ENCODE peak calls at places on chromosomes 16 and 17, in ten cellular contexts. I is GM12865; V is heart right ventricle; F is CD8-positive, alpha-beta memory T cell; E is upper lobe of right lung; R is MM.1S; Z is astrocyte of the spinal cord; G is cardiac fibroblast; N is AG04450; Q is foreskin fibroblast. U is an unnamed sample.

GRCh38 chr17:41223821-41224220 is 2.6 kb upstream of the KRTAP9-2 start:
- DNase-seq in N (no peak), V (no peak), F (no peak), E (no peak), Z (no peak), I (no peak), R (no peak), G (peak), Q (peak), U (no peak)

GRCh38 chr16:27520982-27521673 is 28.6 kb downstream of the GTF3C1 start:
- DNase-seq in R (no peak), Z (peak), Q (no peak), E (no peak), G (peak), N (no peak), I (no peak), F (no peak), V (peak), U (no peak)

GRCh38 chr16:56424404-56424765 is 960 bp downstream of the AMFR start:
- DNase-seq in Q (no peak), G (no peak), N (no peak), F (no peak), V (peak), I (no peak), E (no peak), R (no peak), Z (no peak), U (no peak)

GRCh38 chr17:73562896-73563295 is 81.3 kb downstream of the SDK2 start:
- DNase-seq in E (no peak), R (no peak), G (no peak), I (no peak), Q (no peak), Z (no peak), V (no peak), F (no peak), N (no peak), U (no peak)

GRCh38 chr17:8234361-8235270 is 13.2 kb downstream of the CTC1 start:
- DNase-seq in N (no peak), V (no peak), R (no peak), G (no peak), Q (no peak), E (no peak), F (no peak), Z (no peak), I (no peak), U (no peak)

GRCh38 chr17:45857977-45858708 is 13.5 kb downstream of the SPPL2C start:
- DNase-seq in E (no peak), V (no peak), I (no peak), Q (peak), N (no peak), Z (peak), F (no peak), R (no peak), G (peak), U (no peak)

GRCh38 chr16:63841271-63841670 is 1280.6 kb downstream of the CDH11 start:
- DNase-seq in G (no peak), E (no peak), Q (no peak), N (no peak), F (no peak), V (no peak), Z (no peak), I (no peak), R (no peak), U (no peak)

GRCh38 chr17:4229627-4230026 is 34.2 kb downstream of the ANKFY1 start:
- DNase-seq in E (no peak), F (no peak), I (no peak), Z (peak), Q (peak), V (peak), R (no peak), N (no peak), G (peak), U (no peak)

GRCh38 chr17:42337442-42337841 is 49.1 kb downstream of the STAT5A start:
- DNase-seq in I (peak), V (no peak), G (peak), N (peak), Z (peak), R (no peak), E (no peak), F (no peak), Q (peak), U (peak)

GRCh38 chr16:65788434-65789147 is 577.9 kb upstream of the CDH5 start:
- DNase-seq in G (no peak), Q (no peak), E (no peak), Z (no peak), F (no peak), V (no peak), R (no peak), N (no peak), I (no peak), U (no peak)

GRCh38 chr16:546909-547770 is 13.1 kb upstream of the PRR35 start:
- DNase-seq in Q (no peak), N (no peak), R (no peak), V (peak), Z (no peak), F (peak), G (peak), E (peak), I (no peak), U (peak)

GRCh38 chr17:30372755-30373154 is 6.0 kb upstream of the CPD start:
- DNase-seq in N (no peak), I (no peak), Z (no peak), Q (peak), F (no peak), E (no peak), R (no peak), V (no peak), G (peak), U (no peak)

GRCh38 chr17:50963139-50963538 is 97.0 kb upstream of the TOB1 start:
- DNase-seq in E (no peak), N (no peak), Q (no peak), Z (no peak), G (peak), R (no peak), I (no peak), V (no peak), F (no peak), U (no peak)

GRCh38 chr17:41048441-41048840 is 1.3 kb upstream of the KRTAP2-1 start:
- DNase-seq in E (no peak), V (no peak), N (no peak), Q (peak), Z (peak), I (no peak), R (no peak), F (no peak), G (peak), U (no peak)

GRCh38 chr17:37570527-37571093 is 38.6 kb downstream of the SYNRG start:
- DNase-seq in F (no peak), R (peak), N (peak), G (peak), Z (peak), E (peak), Q (peak), V (peak), I (peak), U (peak)

GRCh38 chr17:71337903-71338302 is 782.9 kb upstream of the SOX9 start:
- DNase-seq in I (no peak), Z (peak), V (no peak), E (no peak), G (peak), R (no peak), F (no peak), Q (no peak), N (no peak), U (no peak)

GRCh38 chr17:8947201-8947600 is 18.3 kb downstream of the PIK3R5 start:
- DNase-seq in G (peak), F (no peak), E (no peak), R (no peak), Z (no peak), V (no peak), N (no peak), Q (no peak), I (no peak), U (no peak)

GRCh38 chr16:50774405-50774804 is 32.5 kb downstream of the CYLD start:
- DNase-seq in F (no peak), Z (no peak), Q (no peak), N (no peak), E (no peak), I (no peak), V (no peak), R (no peak), G (no peak), U (no peak)

GRCh38 chr16:89495121-89495520 is 4.8 kb upstream of the ANKRD11 start:
- DNase-seq in Q (peak), I (no peak), R (no peak), V (no peak), Z (peak), E (no peak), F (no peak), G (peak), N (no peak), U (no peak)

GRCh38 chr16:35744716-35745115 is 2285.3 kb downstream of the TP53TG3F start:
- DNase-seq in E (no peak), V (no peak), N (no peak), Q (no peak), I (no peak), R (no peak), F (no peak), G (peak), Z (no peak), U (no peak)

GRCh38 chr16:16871196-16871595 is 492.3 kb downstream of the NPIPA7 start:
- DNase-seq in E (no peak), G (no peak), I (no peak), Q (no peak), V (no peak), F (no peak), R (no peak), N (no peak), Z (no peak), U (no peak)

GRCh38 chr17:67157732-67158639 is 87.0 kb downstream of the HELZ start:
- DNase-seq in F (no peak), I (peak), Q (no peak), E (no peak), G (peak), N (no peak), R (no peak), V (no peak), Z (peak), U (no peak)

GRCh38 chr16:48609453-48610023 is 442 bp downstream of the N4BP1 start:
- DNase-seq in N (no peak), Q (peak), R (peak), I (peak), F (peak), E (peak), Z (peak), V (peak), G (peak), U (no peak)

GRCh38 chr17:45783593-45784292 is 377 bp upstream of the CRHR1 start:
- DNase-seq in Z (no peak), F (no peak), N (no peak), R (no peak), G (no peak), V (peak), Q (no peak), E (no peak), I (no peak), U (no peak)

GRCh38 chr16:3074860-3075545 is 9.6 kb downstream of the IL32 start:
- DNase-seq in Z (no peak), V (no peak), R (peak), G (no peak), Q (no peak), F (peak), N (no peak), E (no peak), I (peak), U (peak)

GRCh38 chr17:48510761-48511604 is 19.8 kb downstream of the HOXB1 start:
- DNase-seq in E (no peak), N (no peak), G (peak), Z (peak), Q (peak), F (no peak), I (peak), R (peak), V (no peak), U (no peak)

GRCh38 chr16:57110937-57111336 is 18.6 kb downstream of the CPNE2 start:
- DNase-seq in R (no peak), I (no peak), G (no peak), E (no peak), Z (no peak), N (no peak), F (no peak), Q (no peak), V (no peak), U (no peak)

GRCh38 chr17:62713096-62713870 is 85.8 kb downstream of the MRC2 start:
- DNase-seq in F (no peak), E (no peak), Z (no peak), G (no peak), Q (no peak), V (no peak), I (no peak), R (no peak), N (no peak), U (no peak)

GRCh38 chr16:30030841-30031413 is at the start of gene TLCD3B:
- DNase-seq in R (no peak), Z (no peak), V (no peak), E (no peak), Q (no peak), F (no peak), I (no peak), G (no peak), N (no peak), U (no peak)

GRCh38 chr17:77129568-77130301 is 11.0 kb upstream of the SEC14L1 start:
- DNase-seq in V (peak), E (no peak), R (no peak), N (no peak), Z (peak), G (no peak), Q (peak), I (no peak), F (no peak), U (no peak)

GRCh38 chr17:77130521-77130920 is 10.2 kb upstream of the SEC14L1 start:
- DNase-seq in I (no peak), Z (no peak), N (no peak), F (no peak), R (no peak), G (no peak), E (no peak), V (no peak), Q (no peak), U (no peak)

GRCh38 chr17:77126519-77126918 is 14.2 kb upstream of the SEC14L1 start:
- DNase-seq in F (no peak), G (no peak), V (no peak), E (no peak), R (no peak), N (no peak), I (no peak), Q (no peak), Z (no peak), U (no peak)

GRCh38 chr17:77127735-77128361 is 12.9 kb upstream of the SEC14L1 start:
- DNase-seq in R (no peak), I (peak), Z (peak), G (peak), Q (no peak), N (no peak), V (peak), F (peak), E (peak), U (peak)

GRCh38 chr17:77128895-77129567 is 11.7 kb upstream of the SEC14L1 start:
- DNase-seq in N (no peak), F (no peak), G (no peak), V (no peak), Z (peak), R (no peak), E (no peak), Q (no peak), I (no peak), U (no peak)
- H3K4me3 ChIP-seq in N (no peak), F (no peak), G (no peak), V (no peak), Z (no peak), R (no peak), E (no peak), Q (no peak), I (no peak), U (peak)

GRCh38 chr17:61416211-61416539 is 16.5 kb downstream of the TBX2 start:
- DNase-seq in N (no peak), Q (no peak), G (peak), R (no peak), Z (no peak), I (no peak), F (no peak), V (no peak), E (no peak), U (no peak)
- H3K4me3 ChIP-seq in N (no peak), Q (no peak), G (no peak), R (no peak), Z (no peak), I (no peak), F (no peak), V (no peak), E (no peak), U (no peak)

GRCh38 chr16:67089101-67089500 is 20.6 kb upstream of the PHAF1 start:
- DNase-seq in I (no peak), V (no peak), Z (no peak), E (no peak), G (no peak), N (no peak), Q (no peak), F (no peak), R (no peak), U (no peak)

GRCh38 chr16:67087803-67088202 is 21.9 kb upstream of the PHAF1 start:
- DNase-seq in Z (no peak), N (no peak), E (no peak), V (no peak), I (no peak), Q (no peak), G (no peak), F (no peak), R (no peak), U (no peak)

GRCh38 chr16:67087291-67087690 is 22.4 kb upstream of the PHAF1 start:
- DNase-seq in G (no peak), I (no peak), N (no peak), Z (no peak), R (no peak), E (no peak), V (no peak), F (no peak), Q (no peak), U (no peak)

GRCh38 chr16:67086829-67087228 is 22.9 kb upstream of the PHAF1 start:
- DNase-seq in Q (no peak), G (peak), I (no peak), V (no peak), N (peak), F (no peak), Z (no peak), R (no peak), E (no peak), U (no peak)

DNA sequence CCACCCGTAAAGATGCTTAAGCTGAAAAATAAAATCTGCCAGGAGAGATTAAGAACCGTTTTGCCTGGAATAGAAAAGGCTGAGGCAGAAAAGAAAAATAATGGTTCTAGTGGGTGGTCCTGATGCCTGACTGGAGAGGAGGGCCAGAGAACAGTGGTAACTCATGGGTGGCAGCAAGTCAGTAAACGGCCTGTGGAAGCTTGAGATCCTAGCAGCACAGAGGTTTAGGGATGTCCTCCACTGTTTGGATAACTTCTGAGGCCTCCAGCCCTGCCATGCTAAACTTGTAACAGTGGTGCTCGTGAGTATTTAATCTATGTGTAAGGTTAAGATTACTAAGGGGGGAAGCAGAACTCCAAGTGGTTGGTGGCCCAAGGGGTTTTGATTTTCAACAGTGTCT is 21.2 kb upstream of the PHAF1 start:
- DNase-seq in F (no peak), I (no peak), Q (no peak), Z (no peak), R (no peak), G (no peak), V (no peak), N (no peak), E (no peak), U (no peak)
- H3K4me3 ChIP-seq in F (no peak), I (no peak), Q (no peak), Z (no peak), R (no peak), G (no peak), V (no peak), N (no peak), E (no peak), U (no peak)

GRCh38 chr17:80779336-80779735 is 212.3 kb upstream of the CHMP6 start:
- DNase-seq in F (no peak), Q (no peak), I (no peak), N (no peak), R (no peak), V (no peak), G (no peak), E (no peak), Z (no peak), U (no peak)

GRCh38 chr17:80780381-80781187 is 211.1 kb upstream of the CHMP6 start:
- DNase-seq in N (no peak), E (no peak), F (no peak), Q (no peak), G (no peak), R (no peak), V (no peak), Z (no peak), I (peak), U (no peak)

GRCh38 chr17:80778716-80779115 is 212.9 kb upstream of the CHMP6 start:
- DNase-seq in N (no peak), I (no peak), F (no peak), Z (no peak), Q (no peak), E (no peak), G (no peak), V (no peak), R (no peak), U (no peak)

GRCh38 chr17:80781188-80781577 is 210.5 kb upstream of the CHMP6 start:
- DNase-seq in R (no peak), E (peak), I (no peak), Z (no peak), Q (no peak), V (no peak), F (no peak), G (no peak), N (no peak), U (no peak)

DNA sequence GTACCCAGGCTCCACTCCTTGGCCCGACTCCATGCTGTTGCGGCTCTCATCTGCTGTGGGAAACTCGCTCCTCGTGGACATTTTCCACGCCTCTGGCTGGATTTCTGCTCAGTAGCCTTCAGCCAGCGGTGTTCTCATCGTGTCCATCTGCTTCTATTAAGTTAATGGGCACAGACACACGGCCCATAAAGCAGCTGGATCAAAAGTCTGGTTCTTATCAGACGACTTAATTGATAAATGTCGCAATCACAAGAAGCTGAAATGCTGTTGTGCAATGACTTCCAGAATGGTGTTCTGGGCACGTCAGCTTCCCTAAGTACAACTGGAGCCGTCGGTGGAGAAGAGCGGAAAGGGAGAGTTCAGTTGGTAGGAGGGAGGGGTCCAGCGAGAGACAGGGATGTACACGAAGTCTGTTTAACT is 211.7 kb upstream of the CHMP6 start:
- DNase-seq in Q (peak), N (no peak), V (no peak), E (no peak), R (no peak), Z (no peak), G (peak), F (no peak), I (no peak), U (no peak)
- H3K4me3 ChIP-seq in Q (no peak), N (no peak), V (no peak), E (no peak), R (no peak), Z (no peak), G (no peak), F (no peak), I (no peak), U (no peak)

U was measured in CD8-positive, alpha-beta T cell.